ENCODE peak calls at places on chromosome 1, in nine cellular contexts. U is keratinocyte, E is fibroblast of mammary gland, R is HCT116, V is OCI-LY7, C is fibroblast of the aortic adventitia, X is neural crest cell, A is Calu3, Z is spleen. K is an unnamed sample.

GRCh38 chr1:77831976-77832695 is 52.7 kb downstream of the MIGA1 start:
- DNase-seq in U (no peak), E (peak), R (no peak), V (no peak), C (peak), X (no peak), A (no peak), Z (no peak), K (peak)

GRCh38 chr1:155254714-155255242 is 505 bp downstream of the ENTREP3 start:
- DNase-seq in U (no peak), E (no peak), R (no peak), V (no peak), C (no peak), X (no peak), A (peak), Z (peak), K (peak)

GRCh38 chr1:115332813-115333608 is 5.0 kb downstream of the NGF start:
- DNase-seq in U (peak), E (peak), R (no peak), V (no peak), C (peak), X (no peak), A (no peak), Z (no peak), K (peak)

GRCh38 chr1:32605711-32606424 is 44.5 kb downstream of the ZBTB8OS start:
- DNase-seq in U (no peak), E (no peak), R (no peak), V (no peak), C (no peak), X (no peak), A (no peak), Z (no peak), K (no peak)

GRCh38 chr1:85417017-85417416 is 47.9 kb downstream of the DDAH1 start:
- DNase-seq in U (no peak), E (no peak), R (no peak), V (no peak), C (no peak), X (no peak), A (no peak), Z (no peak), K (no peak)

GRCh38 chr1:183191833-183192232 is 5.8 kb downstream of the LAMC2 start:
- DNase-seq in U (peak), E (peak), R (no peak), V (no peak), C (peak), X (no peak), A (no peak), Z (no peak), K (peak)

GRCh38 chr1:101843160-101843559 is 153.6 kb downstream of the OLFM3 start:
- DNase-seq in U (no peak), E (no peak), R (no peak), V (no peak), C (no peak), X (no peak), A (no peak), Z (no peak), K (no peak)

GRCh38 chr1:228274452-228275153 is 66.8 kb downstream of the OBSCN start:
- DNase-seq in U (no peak), E (no peak), R (no peak), V (no peak), C (no peak), X (no peak), A (no peak), Z (peak), K (no peak)

GRCh38 chr1:88655145-88655544 is 28.9 kb upstream of the PKN2 start:
- DNase-seq in U (no peak), E (no peak), R (no peak), V (no peak), C (no peak), X (no peak), A (no peak), Z (no peak), K (no peak)

GRCh38 chr1:150549496-150550221 is 451 bp downstream of the ADAMTSL4 start:
- DNase-seq in U (no peak), E (peak), R (no peak), V (no peak), C (peak), X (no peak), A (no peak), Z (no peak), K (peak)

GRCh38 chr1:115296981-115297380 is 41.1 kb downstream of the NGF start:
- DNase-seq in U (no peak), E (no peak), R (no peak), V (no peak), C (no peak), X (no peak), A (no peak), Z (no peak), K (no peak)

GRCh38 chr1:205535866-205536758 is 31.6 kb downstream of the CDK18 start:
- DNase-seq in U (no peak), E (no peak), R (no peak), V (no peak), C (no peak), X (no peak), A (no peak), Z (peak), K (no peak)

DNA sequence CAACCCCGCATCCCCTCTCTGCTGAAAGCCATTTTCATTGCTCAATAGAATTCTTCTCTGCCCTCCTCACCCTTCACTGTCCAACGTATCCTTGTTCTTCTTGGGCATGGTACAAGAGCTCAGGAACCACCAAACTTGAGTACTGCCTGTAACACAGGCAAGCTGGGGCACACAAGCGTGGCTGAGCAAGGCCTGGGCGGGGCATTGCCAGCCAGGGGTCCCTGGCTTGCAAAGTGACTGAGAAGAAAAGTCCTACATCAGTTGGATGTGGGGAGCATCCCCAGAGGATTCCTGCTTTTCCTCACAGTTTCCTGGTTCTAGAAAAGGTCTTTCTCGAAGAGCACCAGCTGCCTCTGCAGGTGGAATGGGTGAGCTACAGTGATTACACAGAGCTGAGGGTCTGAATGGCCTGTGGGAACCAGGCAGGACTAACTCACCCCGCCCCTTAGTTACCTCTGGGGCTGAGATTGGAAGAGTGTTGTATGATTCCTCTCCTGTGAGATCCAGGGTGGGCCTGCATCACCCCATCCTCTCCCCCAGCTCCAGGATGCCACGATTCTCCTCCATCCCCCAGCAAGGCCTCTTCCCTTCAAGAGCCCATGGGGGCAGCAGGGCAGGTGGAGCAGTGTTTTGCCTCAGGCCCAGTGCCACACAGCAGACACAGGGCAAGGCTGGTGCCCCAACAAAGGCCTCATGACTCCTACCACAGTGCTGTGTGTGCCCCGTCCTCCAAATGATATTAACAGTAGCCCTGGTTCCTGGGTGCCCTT is 121.9 kb downstream of the MATN1 start:
- DNase-seq in U (no peak), E (no peak), R (no peak), V (no peak), C (no peak), X (no peak), A (no peak), Z (no peak), K (no peak)
- TF ChIP-seq CTCF in U (peak), E (peak), R (no peak), V (no peak), C (no peak), X (no peak), A (no peak), Z (no peak), K (no peak)

DNA sequence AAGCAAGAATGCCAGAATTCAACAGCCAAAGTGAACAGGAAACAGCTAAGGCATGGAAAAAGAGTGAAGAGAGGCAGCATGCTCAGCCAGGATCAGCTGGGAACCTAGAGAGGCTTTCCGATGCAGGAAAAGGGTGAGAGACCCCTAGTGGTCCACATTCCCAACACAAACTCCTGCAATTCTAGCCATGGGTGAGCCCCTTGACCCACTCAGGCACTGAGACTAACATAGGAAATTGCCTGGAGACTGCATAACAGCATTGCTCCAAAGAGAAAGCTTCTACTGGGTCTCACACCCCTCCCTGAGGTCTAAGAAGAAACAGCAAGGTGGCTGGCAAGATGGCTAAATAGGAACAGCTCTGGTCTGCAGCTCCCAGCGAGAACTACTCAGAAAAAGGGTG is 123.2 kb downstream of the LHX8 start:
- DNase-seq in U (no peak), E (no peak), R (no peak), V (no peak), C (no peak), X (no peak), A (no peak), Z (no peak), K (no peak)
- TF ChIP-seq CTCF in U (no peak), E (no peak), R (no peak), V (peak), C (no peak), X (no peak), A (no peak), Z (no peak), K (no peak)

DNA sequence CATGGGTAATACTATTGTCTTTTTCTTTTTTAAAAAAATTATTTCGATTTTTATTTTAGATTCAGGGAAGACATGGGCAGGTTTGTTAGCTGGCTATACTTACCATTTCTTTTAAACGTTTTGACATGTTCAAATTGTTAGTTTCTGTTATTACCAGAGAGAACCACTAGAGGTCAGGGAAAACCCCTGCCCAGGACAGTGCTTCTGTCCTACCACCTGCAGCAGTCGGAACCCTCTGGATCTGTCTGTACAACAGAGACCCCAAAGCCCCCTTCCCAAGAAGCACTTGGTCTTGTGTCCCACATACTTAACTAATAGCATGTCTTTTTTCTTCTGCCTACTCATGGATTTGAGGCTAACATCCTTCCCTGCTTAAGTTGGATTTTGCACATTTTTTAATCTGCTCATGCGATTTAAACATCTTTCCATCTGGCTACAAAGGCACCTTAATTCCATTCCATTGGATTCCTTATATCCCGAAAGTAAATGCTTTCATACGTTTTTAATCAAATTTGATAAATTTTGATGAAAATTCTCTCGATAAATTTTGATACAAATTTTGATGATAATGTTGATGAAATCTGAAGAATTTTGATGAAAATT is 10.0 kb upstream of the C1orf115 start:
- DNase-seq in U (peak), E (peak), R (peak), V (peak), C (peak), X (no peak), A (peak), Z (no peak), K (peak)
- TF ChIP-seq CTCF in U (peak), E (peak), R (peak), V (peak), C (peak), X (peak), A (peak), Z (peak), K (peak)

GRCh38 chr1:37667023-37667769 is 25.1 kb upstream of the CDCA8 start:
- DNase-seq in U (no peak), E (no peak), R (no peak), V (no peak), C (no peak), X (no peak), A (no peak), Z (peak), K (no peak)
- TF ChIP-seq CTCF in U (no peak), E (no peak), R (no peak), V (no peak), C (no peak), X (no peak), A (no peak), Z (no peak), K (no peak)

GRCh38 chr1:200556005-200556404 is 64.5 kb downstream of the KIF14 start:
- DNase-seq in U (no peak), E (peak), R (no peak), V (no peak), C (peak), X (no peak), A (no peak), Z (no peak), K (no peak)
- TF ChIP-seq CTCF in U (no peak), E (peak), R (no peak), V (peak), C (peak), X (peak), A (no peak), Z (no peak), K (no peak)

GRCh38 chr1:247332901-247333361 is 1.3 kb upstream of the ZNF496 start:
- DNase-seq in U (no peak), E (peak), R (no peak), V (no peak), C (peak), X (no peak), A (no peak), Z (peak), K (peak)
- TF ChIP-seq CTCF in U (no peak), E (no peak), R (no peak), V (no peak), C (no peak), X (no peak), A (no peak), Z (no peak), K (no peak)

GRCh38 chr1:170114916-170115315 is 30.8 kb upstream of the NTMT2 start:
- DNase-seq in U (no peak), E (peak), R (no peak), V (no peak), C (peak), X (no peak), A (no peak), Z (no peak), K (peak)
- TF ChIP-seq CTCF in U (no peak), E (no peak), R (no peak), V (no peak), C (no peak), X (no peak), A (no peak), Z (no peak), K (no peak)

GRCh38 chr1:193070395-193070753 is 11.0 kb downstream of the RO60 start:
- DNase-seq in U (no peak), E (no peak), R (no peak), V (peak), C (no peak), X (no peak), A (no peak), Z (no peak), K (no peak)

GRCh38 chr1:193070942-193071341 is 11.5 kb downstream of the RO60 start:
- DNase-seq in U (no peak), E (no peak), R (no peak), V (peak), C (no peak), X (no peak), A (no peak), Z (no peak), K (no peak)

GRCh38 chr1:193068013-193068412 is 8.6 kb downstream of the RO60 start:
- DNase-seq in U (no peak), E (peak), R (no peak), V (no peak), C (no peak), X (no peak), A (no peak), Z (no peak), K (no peak)

GRCh38 chr1:193066606-193067005 is 7.2 kb downstream of the RO60 start:
- DNase-seq in U (no peak), E (no peak), R (no peak), V (no peak), C (no peak), X (no peak), A (no peak), Z (no peak), K (no peak)

GRCh38 chr1:193069748-193070394 is 10.5 kb downstream of the RO60 start:
- DNase-seq in U (no peak), E (peak), R (no peak), V (peak), C (no peak), X (no peak), A (no peak), Z (no peak), K (peak)
- TF ChIP-seq CTCF in U (no peak), E (peak), R (peak), V (peak), C (peak), X (peak), A (peak), Z (no peak), K (peak)

DNA sequence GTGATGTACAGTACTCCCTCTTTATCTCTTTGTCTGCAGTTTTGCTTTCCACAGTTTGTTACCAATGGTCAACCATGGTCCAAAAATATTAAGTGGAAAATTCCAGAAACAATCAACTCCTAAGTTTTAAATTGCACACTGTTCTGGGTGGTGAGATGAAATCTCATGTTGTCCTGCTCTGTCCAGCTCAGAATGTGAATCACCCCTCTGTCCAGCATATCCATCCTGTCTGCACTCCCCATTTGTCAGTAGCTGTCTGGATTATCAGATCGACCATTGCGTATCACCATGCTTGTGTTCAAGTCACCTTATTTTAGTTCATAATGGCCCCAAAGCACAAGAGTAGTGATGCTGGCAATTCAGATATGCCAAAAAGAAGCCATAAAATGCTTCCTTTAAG is 118.2 kb upstream of the PDE4B start:
- DNase-seq in U (no peak), E (no peak), R (no peak), V (no peak), C (no peak), X (no peak), A (no peak), Z (no peak), K (no peak)
- TF ChIP-seq CTCF in U (no peak), E (no peak), R (no peak), V (no peak), C (no peak), X (no peak), A (no peak), Z (no peak), K (no peak)